ENCODE peak calls at places on chromosomes 2 and 18, in five cellular contexts. U is GM12878, Q is HepG2, R is SK-N-SH, O is K562. D is an unnamed sample.

GRCh38 chr18:24446953-24447537 is 13.4 kb upstream of the HRH4 start:
- DNase-seq in U (no peak), Q (no peak), R (no peak), O (no peak), D (no peak)

GRCh38 chr2:79887747-79888374 is 375.0 kb downstream of the CTNNA2 start:
- DNase-seq in U (peak; percentile 9), Q (peak; percentile 61), R (peak; percentile 54), O (peak; percentile 40), D (peak; percentile 41)

GRCh38 chr2:36578343-36579296 is 19.3 kb downstream of the FEZ2 start:
- DNase-seq in U (no peak), Q (no peak), R (no peak), O (no peak), D (no peak)

GRCh38 chr2:168642873-168643272 is 159.6 kb upstream of the NOSTRIN start:
- DNase-seq in U (no peak), Q (no peak), R (no peak), O (no peak), D (no peak)

GRCh38 chr2:24080721-24081120 is 3.9 kb downstream of the TP53I3 start:
- DNase-seq in U (no peak), Q (no peak), R (no peak), O (no peak), D (no peak)

GRCh38 chr18:59837586-59837985 is 62.2 kb upstream of the PMAIP1 start:
- DNase-seq in U (peak; percentile 82), Q (peak; percentile 52), R (peak; percentile 64), O (peak; percentile 50), D (peak; percentile 50)

GRCh38 chr2:201971516-201972228 is 62.0 kb upstream of the FZD7 start:
- DNase-seq in U (no peak), Q (no peak), R (no peak), O (no peak), D (no peak)

GRCh38 chr2:111168528-111168929 is 47.8 kb downstream of the BCL2L11 start:
- DNase-seq in U (peak; percentile 68), Q (no peak), R (no peak), O (peak; percentile 85), D (no peak)

GRCh38 chr2:76169289-76169688 is 458.6 kb upstream of the GCFC2 start:
- DNase-seq in U (no peak), Q (no peak), R (no peak), O (no peak), D (no peak)

DNA sequence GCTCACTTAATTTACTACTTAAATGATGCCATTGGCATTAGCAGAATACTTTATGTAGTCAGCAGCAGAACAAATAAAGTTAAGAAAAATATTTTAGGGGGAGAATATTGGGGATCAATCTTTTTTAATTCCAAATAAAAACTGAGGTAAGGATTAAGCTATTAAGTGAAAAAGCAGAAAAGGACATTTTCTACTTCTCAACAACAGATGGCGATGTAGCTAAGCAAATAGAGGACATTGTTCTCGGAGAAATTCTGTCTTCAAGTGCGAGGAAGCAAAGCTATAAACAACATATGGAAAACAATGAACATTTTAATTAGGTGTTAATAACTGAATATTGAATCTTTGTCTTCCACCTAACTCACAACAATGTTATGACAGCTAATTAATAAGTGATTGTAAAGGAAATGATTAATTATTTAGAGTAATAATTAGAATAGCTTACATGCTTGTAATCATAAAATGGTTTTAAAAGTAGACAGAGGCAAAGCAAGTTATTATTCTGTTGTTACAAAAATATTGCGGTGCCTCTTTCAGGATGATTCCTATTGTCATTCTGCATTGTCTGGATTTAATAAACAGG is 32.8 kb upstream of the CCDC93 start:
- DNase-seq in U (no peak), Q (peak; percentile 42), R (peak; percentile 23), O (no peak), D (peak; percentile 36)
- TF ChIP-seq FOXM1 in U (no peak), Q (no peak), R (no peak), O (no peak), D (no peak)

GRCh38 chr18:54739476-54739875 is 88.8 kb upstream of the RAB27B start:
- DNase-seq in U (no peak), Q (no peak), R (no peak), O (no peak), D (no peak)

GRCh38 chr18:54737986-54738385 is 90.3 kb upstream of the RAB27B start:
- DNase-seq in U (no peak), Q (no peak), R (no peak), O (no peak), D (no peak)

GRCh38 chr18:54742120-54742519 is 86.2 kb upstream of the RAB27B start:
- DNase-seq in U (no peak), Q (no peak), R (no peak), O (no peak), D (no peak)

GRCh38 chr18:54742654-54743053 is 85.6 kb upstream of the RAB27B start:
- DNase-seq in U (no peak), Q (no peak), R (no peak), O (no peak), D (no peak)

GRCh38 chr18:54740146-54740844 is 88.0 kb upstream of the RAB27B start:
- DNase-seq in U (no peak), Q (no peak), R (no peak), O (no peak), D (no peak)
- TF ChIP-seq FOXM1 in U (no peak), Q (no peak), R (no peak), O (no peak), D (no peak)

GRCh38 chr2:218829868-218830451 is 1.6 kb downstream of the PRKAG3 start:
- DNase-seq in U (no peak), Q (no peak), R (no peak), O (no peak), D (no peak)

GRCh38 chr2:218828477-218828778 is 3.2 kb downstream of the PRKAG3 start:
- DNase-seq in U (no peak), Q (no peak), R (no peak), O (no peak), D (no peak)

GRCh38 chr2:218826791-218827190 is 4.8 kb downstream of the PRKAG3 start:
- DNase-seq in U (no peak), Q (no peak), R (no peak), O (no peak), D (no peak)

GRCh38 chr2:218830526-218831306 is 887 bp downstream of the PRKAG3 start:
- DNase-seq in U (no peak), Q (no peak), R (no peak), O (no peak), D (no peak)

GRCh38 chr2:218827701-218828476 is 3.7 kb downstream of the PRKAG3 start:
- DNase-seq in U (no peak), Q (no peak), R (peak; percentile 53), O (no peak), D (no peak)
- TF ChIP-seq FOXM1 in U (no peak), Q (no peak), R (no peak), O (no peak), D (no peak)

DNA sequence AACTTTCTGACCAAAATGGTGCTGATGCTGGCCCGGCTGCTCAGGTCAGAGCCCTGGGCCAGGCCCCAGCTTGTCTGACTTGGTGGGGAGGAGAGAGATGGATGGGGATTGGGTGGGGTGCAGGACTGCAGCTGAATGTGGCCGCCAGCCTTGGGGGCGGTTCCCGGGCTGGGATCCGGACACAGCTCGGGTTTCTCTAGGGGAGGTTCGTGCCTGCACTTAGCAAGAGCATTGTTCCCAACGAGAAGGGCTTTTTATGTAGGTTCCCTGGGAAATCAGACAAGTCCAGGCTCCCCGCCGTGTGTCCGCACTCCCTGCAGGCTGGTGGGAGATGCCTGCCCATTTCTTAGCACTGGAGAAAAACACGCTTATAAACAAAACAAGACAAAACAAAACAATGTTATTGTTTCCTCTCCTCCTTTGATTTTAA is 50.5 kb upstream of the HS6ST1 start:
- DNase-seq in U (no peak), Q (no peak), R (no peak), O (no peak), D (no peak)
- TF ChIP-seq FOXM1 in U (no peak), Q (no peak), R (no peak), O (no peak), D (no peak)

GRCh38 chr2:205680903-205681302 is 1.4 kb upstream of the NRP2 start:
- DNase-seq in U (no peak), Q (no peak), R (no peak), O (no peak), D (no peak)

GRCh38 chr2:205678743-205679142 is 3.6 kb upstream of the NRP2 start:
- DNase-seq in U (no peak), Q (no peak), R (no peak), O (no peak), D (no peak)

GRCh38 chr2:205679410-205680009 is 2.8 kb upstream of the NRP2 start:
- DNase-seq in U (no peak), Q (no peak), R (no peak), O (no peak), D (no peak)

GRCh38 chr2:205681836-205682238 is 464 bp upstream of the NRP2 start:
- DNase-seq in U (no peak), Q (no peak), R (peak; percentile 49), O (no peak), D (peak; percentile 31)

DNA sequence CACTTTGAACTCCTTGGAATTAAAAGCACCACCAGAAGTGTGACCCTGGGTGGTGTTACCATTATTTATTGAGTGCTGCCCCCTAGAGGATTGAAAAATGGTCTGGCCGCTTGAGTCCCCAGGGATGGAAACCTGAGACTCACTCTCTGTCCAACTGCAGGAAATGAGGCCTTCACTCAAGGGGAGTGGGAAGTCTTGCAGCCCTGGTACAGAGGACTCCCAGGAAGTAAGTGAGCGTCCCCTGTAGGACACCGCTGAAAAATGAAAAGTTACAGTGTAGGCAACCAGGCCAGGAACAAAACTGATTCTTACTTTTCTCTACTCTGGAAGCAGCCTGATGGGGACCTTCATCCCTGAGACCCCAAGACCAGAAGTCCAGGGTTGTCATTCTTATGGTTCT is 2.2 kb upstream of the NRP2 start:
- DNase-seq in U (no peak), Q (peak; percentile 76), R (peak; percentile 70), O (peak; percentile 31), D (peak; percentile 83)
- TF ChIP-seq FOXM1 in U (no peak), Q (no peak), R (no peak), O (no peak), D (peak; percentile 64)

GRCh38 chr2:51251356-51251755 is 219.4 kb upstream of the NRXN1 start:
- DNase-seq in U (no peak), Q (no peak), R (no peak), O (no peak), D (no peak)
- TF ChIP-seq FOXM1 in U (no peak), Q (no peak), R (no peak), O (no peak), D (no peak)

DNA sequence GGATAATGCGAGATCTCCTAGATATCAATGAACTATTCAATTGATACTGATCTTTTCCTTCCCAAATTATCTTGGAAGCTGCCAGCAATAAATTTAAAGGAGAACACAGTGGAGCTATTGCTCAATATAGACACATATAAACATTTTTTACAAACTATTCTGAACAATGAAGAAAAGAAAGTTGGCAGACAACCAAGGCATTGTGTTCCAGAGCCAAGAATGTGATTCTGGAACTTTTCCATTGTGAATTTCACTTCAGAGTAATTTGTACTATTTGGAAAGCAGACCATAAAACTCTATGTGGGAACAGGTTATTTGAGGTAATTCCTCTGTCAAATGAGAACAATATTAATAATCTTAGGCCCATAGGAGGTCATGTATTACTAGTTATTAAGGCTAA is 588.2 kb downstream of the IRS1 start:
- DNase-seq in U (no peak), Q (no peak), R (no peak), O (no peak), D (no peak)
- TF ChIP-seq FOXM1 in U (no peak), Q (no peak), R (peak; percentile 94), O (no peak), D (no peak)